ENCODE peak calls at places on chromosomes 6 and 20, in five cellular contexts. T is Panc1, U is ovary, N is mucosa of descending colon, G is body of pancreas. F is an unnamed sample. For H3K4me1 and H3K9me3, the result is how much of the 10 kb centered on the place peaks cover.

GRCh38 chr20:53412600-53413187 is 180.9 kb downstream of the ZNF217 start:
- DNase-seq in T (no peak), G (no peak), U (no peak), N (no peak), F (no peak)

GRCh38 chr6:163416640-163417253 is 2.2 kb downstream of the QKI start:
- DNase-seq in U (peak), G (peak), N (peak), T (no peak), F (peak)

GRCh38 chr6:74284266-74284665 is 588.3 kb downstream of the CD109 start:
- DNase-seq in U (no peak), T (no peak), N (no peak), G (no peak), F (no peak)

GRCh38 chr6:161091972-161092701 is 100.6 kb downstream of the MAP3K4 start:
- DNase-seq in N (no peak), T (no peak), U (no peak), G (no peak), F (no peak)

GRCh38 chr6:98977606-98978292 is 30.0 kb upstream of the FBXL4 start:
- DNase-seq in T (no peak), U (no peak), N (peak), G (no peak), F (no peak)

GRCh38 chr6:29516108-29516507 is 28.4 kb upstream of the MAS1L start:
- DNase-seq in U (no peak), N (no peak), T (no peak), G (no peak), F (no peak)

GRCh38 chr6:24740861-24741260 is 21.9 kb upstream of the C6orf62 start:
- DNase-seq in G (no peak), T (no peak), U (no peak), N (no peak), F (no peak)

GRCh38 chr6:6315660-6316059 is 4.8 kb downstream of the F13A1 start:
- DNase-seq in T (peak), N (peak), G (peak), U (no peak), F (peak)

GRCh38 chr6:76275746-76276145 is 203.3 kb upstream of the IMPG1 start:
- DNase-seq in N (no peak), T (no peak), U (no peak), G (no peak), F (no peak)

GRCh38 chr6:32947552-32948465 is 5.1 kb downstream of the HLA-DMA start:
- DNase-seq in T (peak), U (no peak), G (peak), N (peak), F (peak)

GRCh38 chr20:11777861-11778570 is 139.7 kb upstream of the BTBD3 start:
- DNase-seq in T (no peak), G (no peak), U (no peak), N (no peak), F (no peak)

GRCh38 chr20:47274449-47275108 is 81.9 kb downstream of the ZMYND8 start:
- DNase-seq in T (peak), G (no peak), N (no peak), U (no peak), F (no peak)

GRCh38 chr20:11296951-11297350 is 620.7 kb upstream of the BTBD3 start:
- DNase-seq in T (no peak), G (no peak), N (no peak), U (no peak), F (no peak)

GRCh38 chr6:93644611-93645010 is 225.3 kb upstream of the EPHA7 start:
- DNase-seq in T (no peak), U (no peak), G (no peak), N (peak), F (no peak)

GRCh38 chr6:53938810-53939209 is 144.0 kb downstream of the LRRC1 start:
- DNase-seq in T (no peak), U (no peak), N (no peak), G (no peak), F (no peak)

GRCh38 chr20:46811328-46812084 is 83.1 kb upstream of the EYA2 start:
- DNase-seq in G (no peak), N (no peak), T (no peak), U (no peak), F (no peak)

GRCh38 chr20:20677186-20677585 is 35.3 kb downstream of the RALGAPA2 start:
- DNase-seq in G (no peak), T (no peak), U (no peak), N (no peak), F (no peak)

GRCh38 chr6:134173936-134174789 is 121.7 kb upstream of the SLC2A12 start:
- DNase-seq in G (peak), T (peak), N (peak), U (peak), F (peak)

GRCh38 chr20:25288291-25289181 is 40.7 kb downstream of the PYGB start:
- DNase-seq in G (peak), T (no peak), N (no peak), U (peak), F (peak)

GRCh38 chr6:154154389-154154967 is 115.4 kb downstream of the OPRM1 start:
- DNase-seq in T (peak), N (peak), U (peak), G (peak), F (peak)

GRCh38 chr20:10646006-10646405 is 27.8 kb downstream of the JAG1 start:
- DNase-seq in N (no peak), G (no peak), U (no peak), T (no peak), F (no peak)

GRCh38 chr20:49889943-49890650 is 25.2 kb downstream of the SPATA2 start:
- DNase-seq in T (no peak), G (peak), N (no peak), U (no peak), F (no peak)

GRCh38 chr6:21587182-21587924 is 6.2 kb upstream of the SOX4 start:
- DNase-seq in N (peak), T (no peak), U (peak), G (peak), F (peak)

GRCh38 chr6:64013061-64013410 is 377.4 kb downstream of the PHF3 start:
- DNase-seq in T (no peak), N (no peak), G (no peak), U (no peak), F (peak)

GRCh38 chr6:130460934-130461333 is 95.1 kb downstream of the TMEM200A start:
- DNase-seq in G (no peak), U (no peak), T (no peak), N (no peak), F (no peak)

GRCh38 chr6:163354779-163355431 is 59.6 kb upstream of the QKI start:
- DNase-seq in N (no peak), T (no peak), U (peak), G (no peak), F (peak)

GRCh38 chr20:43954704-43955243 is 40.1 kb downstream of the TOX2 start:
- DNase-seq in N (no peak), T (no peak), G (no peak), U (no peak), F (no peak)
- H3K4me1 ChIP-seq in N (under half), T (half or more), G (under half), U (under half), F (under half)

GRCh38 chr20:56174416-56174815 is 74.1 kb upstream of the MC3R start:
- DNase-seq in T (no peak), G (no peak), U (no peak), N (no peak), F (no peak)
- H3K9me3 ChIP-seq in T (under half), G (under half), U (under half), N (under half), F (under half)

GRCh38 chr6:26199773-26200728 is 112.8 kb downstream of the HFE start:
- DNase-seq in T (no peak), N (no peak), U (no peak), G (peak), F (no peak)
- H3K4me3 ChIP-seq in T (peak), N (peak), U (peak), G (no peak), F (peak)

GRCh38 chr6:41553405-41553999 is 7.3 kb downstream of the FOXP4 start:
- DNase-seq in G (no peak), N (no peak), U (no peak), T (no peak), F (no peak)
- H3K4me1 ChIP-seq in G (half or more), N (under half), U (under half), T (under half), F (under half)

GRCh38 chr6:168417660-168418059 is 23.3 kb upstream of the SMOC2 start:
- DNase-seq in U (no peak), N (no peak), G (no peak), T (no peak), F (no peak)

GRCh38 chr6:168415993-168416530 is 24.9 kb upstream of the SMOC2 start:
- DNase-seq in N (no peak), U (no peak), G (no peak), T (no peak), F (no peak)

GRCh38 chr6:168417158-168417557 is 23.8 kb upstream of the SMOC2 start:
- DNase-seq in G (no peak), U (peak), T (no peak), N (no peak), F (no peak)

GRCh38 chr6:168415149-168415992 is 25.6 kb upstream of the SMOC2 start:
- DNase-seq in T (no peak), U (no peak), G (no peak), N (no peak), F (no peak)

GRCh38 chr6:168416531-168416930 is 24.5 kb upstream of the SMOC2 start:
- DNase-seq in N (no peak), U (no peak), G (no peak), T (no peak), F (no peak)
- H3K9me3 ChIP-seq in N (under half), U (under half), G (under half), T (under half), F (under half)

DNA sequence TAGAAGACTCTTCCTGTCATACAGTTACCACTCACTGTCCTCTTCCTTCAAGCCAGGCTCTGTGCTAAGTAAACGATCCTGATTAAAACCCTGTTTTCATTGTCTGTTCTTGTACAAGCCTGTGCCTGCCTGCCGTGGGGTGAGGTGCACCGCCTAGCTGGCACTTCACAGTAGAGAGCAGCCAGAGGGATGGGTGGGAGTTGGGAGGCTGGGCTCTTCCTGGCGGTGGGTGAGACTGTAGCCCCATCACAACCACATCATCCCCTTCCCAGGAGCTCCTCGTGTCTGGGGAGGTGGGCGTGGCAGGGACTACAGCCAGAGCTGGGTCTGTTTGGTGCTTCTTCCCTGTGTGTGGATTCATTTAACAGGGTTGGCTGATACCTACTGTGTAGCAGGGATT is 382.0 kb downstream of the TAF4 start:
- DNase-seq in T (no peak), G (no peak), N (no peak), U (no peak), F (no peak)
- H3K4me3 ChIP-seq in T (no peak), G (no peak), N (no peak), U (no peak), F (no peak)

GRCh38 chr6:158646023-158646888 is 1.7 kb upstream of the DYNLT1 start:
- DNase-seq in T (no peak), N (no peak), G (no peak), U (no peak), F (no peak)

GRCh38 chr6:158642805-158643489 is 1.6 kb downstream of the DYNLT1 start:
- DNase-seq in N (peak), G (no peak), U (no peak), T (no peak), F (no peak)

GRCh38 chr6:158647501-158647900 is 2.4 kb upstream of the SYTL3 start:
- DNase-seq in N (no peak), T (no peak), G (no peak), U (no peak), F (no peak)

GRCh38 chr6:158644227-158645063 is at the start of gene DYNLT1:
- DNase-seq in G (peak), T (peak), U (peak), N (peak), F (peak)

GRCh38 chr6:158645064-158646022 is 800 bp upstream of the DYNLT1 start:
- DNase-seq in T (no peak), N (no peak), U (no peak), G (no peak), F (no peak)
- H3K4me1 ChIP-seq in T (under half), N (under half), U (under half), G (under half), F (under half)

F was measured in BE2C.